ENCODE peak calls at places on chromosome 3, in five cellular contexts. H, S, E, D and L are unnamed samples.

GRCh38 chr3:80564391-80564790 is 796.6 kb upstream of the ROBO1 start:
- DNase-seq in H (no peak), D (no peak), E (no peak), S (no peak), L (no peak)

GRCh38 chr3:190001426-190001825 is 119.3 kb downstream of the P3H2 start:
- DNase-seq in D (no peak), S (no peak), H (no peak), E (no peak), L (no peak)

GRCh38 chr3:40780341-40780800 is 255.6 kb downstream of the ZNF621 start:
- DNase-seq in D (no peak), S (peak), E (no peak), H (no peak), L (no peak)

GRCh38 chr3:64765951-64766350 is 78.2 kb upstream of the ADAMTS9 start:
- DNase-seq in S (no peak), D (no peak), H (no peak), E (no peak), L (no peak)

GRCh38 chr3:43477600-43477999 is 144.2 kb downstream of the ANO10 start:
- DNase-seq in D (peak), S (peak), H (peak), E (no peak), L (peak)

GRCh38 chr3:105853801-105854432 is 14.9 kb downstream of the CBLB start:
- DNase-seq in D (no peak), E (peak), H (no peak), S (no peak), L (no peak)

GRCh38 chr3:111285691-111286090 is 214.1 kb downstream of the NECTIN3 start:
- DNase-seq in E (no peak), H (no peak), S (no peak), D (no peak), L (no peak)

GRCh38 chr3:176490357-176490756 is 706.9 kb downstream of the TBL1XR1 start:
- DNase-seq in D (no peak), S (no peak), E (no peak), H (no peak), L (no peak)

GRCh38 chr3:129587061-129587460 is 19.4 kb downstream of the PLXND1 start:
- DNase-seq in E (no peak), D (no peak), H (no peak), S (peak), L (no peak)

GRCh38 chr3:119627461-119627860 is 29.8 kb downstream of the PLA1A start:
- DNase-seq in D (no peak), E (peak), H (no peak), S (peak), L (no peak)

GRCh38 chr3:196186661-196187573 is 24.3 kb downstream of the ZDHHC19 start:
- DNase-seq in S (no peak), E (peak), D (no peak), H (no peak), L (no peak)

GRCh38 chr3:189902230-189903186 is 218.2 kb downstream of the P3H2 start:
- DNase-seq in S (no peak), D (no peak), E (no peak), H (no peak), L (no peak)

GRCh38 chr3:124761250-124761796 is 31.1 kb downstream of the UMPS start:
- DNase-seq in S (peak), D (peak), H (peak), E (peak), L (peak)

GRCh38 chr3:159163656-159164055 is 361.8 kb downstream of the MFSD1 start:
- DNase-seq in S (no peak), D (no peak), H (no peak), E (no peak), L (no peak)

GRCh38 chr3:127168271-127168670 is 24.7 kb upstream of the PRR23E start:
- DNase-seq in E (no peak), D (no peak), S (peak), H (no peak), L (no peak)

GRCh38 chr3:188875413-188875812 is 296.4 kb upstream of the TPRG1 start:
- DNase-seq in H (no peak), E (no peak), D (no peak), S (no peak), L (no peak)